ENCODE peak calls at places on chromosomes 7 and 10, in seven cellular contexts. R is nephron progenitor cell, L is fibroblast of the conjunctiva, Q is astrocyte of the spinal cord, B is psoas muscle, I is AG10803, U is epithelial cell of prostate. G is an unnamed sample.
A peak's percentile ranks its signal among the peaks of the same experiment; 100 is the strongest.

GRCh38 chr10:95906675-95907453 is 911 bp upstream of the CC2D2B start:
- DNase-seq in U (no peak), R (peak; percentile 36), B (peak; percentile 58), L (peak; percentile 27), Q (peak; percentile 70), I (peak; percentile 63), G (peak; percentile 19)

GRCh38 chr10:50464004-50464409 is 159.7 kb downstream of the SGMS1 start:
- DNase-seq in I (no peak), L (no peak), R (no peak), Q (peak; percentile 48), B (no peak), U (no peak), G (peak; percentile 41)

GRCh38 chr7:25968205-25968993 is 183.6 kb upstream of the NFE2L3 start:
- DNase-seq in U (no peak), B (no peak), I (no peak), L (no peak), Q (no peak), R (no peak), G (no peak)

GRCh38 chr7:3309140-3309539 is 8.1 kb downstream of the SDK1 start:
- DNase-seq in I (no peak), U (no peak), Q (peak; percentile 23), L (no peak), B (no peak), R (no peak), G (no peak)

GRCh38 chr10:117007080-117007479 is 2.1 kb upstream of the SHTN1 start:
- DNase-seq in Q (peak; percentile 72), L (peak; percentile 26), R (no peak), U (peak; percentile 41), I (peak; percentile 79), B (no peak), G (no peak)

GRCh38 chr10:22638863-22639262 is 75.5 kb downstream of the PIP4K2A start:
- DNase-seq in R (no peak), B (no peak), L (no peak), U (no peak), Q (no peak), I (no peak), G (no peak)

GRCh38 chr7:98745722-98746318 is 124.0 kb downstream of the TMEM130 start:
- DNase-seq in R (peak; percentile 90), U (no peak), L (no peak), I (peak; percentile 37), Q (peak; percentile 30), B (peak; percentile 69), G (no peak)

GRCh38 chr7:126856691-126857291 is 395.9 kb downstream of the GRM8 start:
- DNase-seq in R (no peak), B (no peak), U (no peak), Q (peak; percentile 3), L (no peak), I (no peak), G (no peak)

GRCh38 chr7:75596727-75597614 is 104.9 kb downstream of the SPDYE5 start:
- DNase-seq in B (no peak), L (no peak), R (no peak), U (no peak), Q (peak; percentile 36), I (no peak), G (no peak)

GRCh38 chr10:15279236-15279635 is 91.9 kb downstream of the FAM171A1 start:
- DNase-seq in B (no peak), U (no peak), R (no peak), Q (no peak), L (no peak), I (no peak), G (no peak)

GRCh38 chr10:69939481-69939880 is 113.2 kb upstream of the MACROH2A2 start:
- DNase-seq in R (no peak), I (no peak), B (no peak), U (no peak), L (no peak), Q (no peak), G (no peak)

GRCh38 chr10:47282005-47282656 is 17.9 kb upstream of the GDF10 start:
- DNase-seq in U (no peak), I (no peak), L (no peak), Q (no peak), R (no peak), B (no peak), G (no peak)

GRCh38 chr10:1657500-1657899 is 79.8 kb downstream of the ADARB2 start:
- DNase-seq in U (no peak), I (no peak), R (peak; percentile 28), L (no peak), Q (no peak), B (no peak), G (no peak)

GRCh38 chr10:20877986-20878979 is 18.8 kb downstream of the NEBL start:
- DNase-seq in R (no peak), Q (no peak), B (no peak), L (no peak), I (no peak), U (no peak), G (no peak)

GRCh38 chr10:116287906-116288501 is 15.0 kb upstream of the GFRA1 start:
- DNase-seq in U (no peak), L (peak; percentile 44), Q (peak; percentile 72), B (no peak), I (peak; percentile 69), R (peak; percentile 45), G (no peak)

GRCh38 chr7:80207501-80207900 is 72.9 kb downstream of the GNAI1 start:
- DNase-seq in Q (no peak), B (no peak), I (peak; percentile 48), U (no peak), L (no peak), R (no peak), G (no peak)

GRCh38 chr10:5639066-5639465 is 27.3 kb downstream of the ASB13 start:
- DNase-seq in I (no peak), L (no peak), Q (no peak), B (no peak), R (no peak), U (no peak), G (no peak)